ENCODE peak calls at places on chromosome 18, in four cellular contexts. G is GM12865, M is breast epithelium, N is astrocyte of the spinal cord. O is an unnamed sample.

GRCh38 chr18:48987821-48988220 is 37.1 kb upstream of the SMAD7 start:
- DNase-seq in M (no peak), G (no peak), N (no peak), O (no peak)

GRCh38 chr18:23881778-23882177 is 132.8 kb upstream of the TTC39C start:
- DNase-seq in N (no peak), M (no peak), G (no peak), O (no peak)

GRCh38 chr18:35597758-35598157 is 16.2 kb downstream of the GALNT1 start:
- DNase-seq in G (no peak), N (no peak), M (no peak), O (no peak)

GRCh38 chr18:26574958-26575864 is 26.9 kb upstream of the KCTD1 start:
- DNase-seq in M (peak), G (peak), N (peak), O (peak)

GRCh38 chr18:69617888-69618287 is 217.2 kb downstream of the DOK6 start:
- DNase-seq in G (no peak), M (no peak), N (peak), O (no peak)

GRCh38 chr18:11149441-11150270 is at the start of gene PIEZO2:
- DNase-seq in G (peak), N (peak), M (no peak), O (no peak)

GRCh38 chr18:37574113-37574512 is 8.5 kb upstream of the CELF4 start:
- DNase-seq in G (no peak), M (no peak), N (no peak), O (peak)

GRCh38 chr18:62037989-62038778 is 145.4 kb upstream of the RNF152 start:
- DNase-seq in M (no peak), G (no peak), N (peak), O (no peak)

GRCh38 chr18:79964330-79965118 is at the start of gene HSBP1L1:
- DNase-seq in M (peak), G (peak), N (no peak), O (peak)

GRCh38 chr18:25350561-25351201 is 1.3 kb downstream of the ZNF521 start:
- DNase-seq in G (peak), N (peak), M (peak), O (no peak)

GRCh38 chr18:32707153-32707552 is 65.7 kb downstream of the KLHL14 start:
- DNase-seq in M (no peak), N (no peak), G (no peak), O (no peak)

GRCh38 chr18:59823611-59824195 is 76.1 kb upstream of the PMAIP1 start:
- DNase-seq in M (peak), N (peak), G (peak), O (peak)

GRCh38 chr18:26436176-26437031 is 111.9 kb downstream of the KCTD1 start:
- DNase-seq in N (peak), M (no peak), G (no peak), O (peak)

GRCh38 chr18:48541026-48541746 is 2.4 kb downstream of the CTIF start:
- DNase-seq in G (peak), M (peak), N (peak), O (peak)

GRCh38 chr18:67211646-67212045 is 304.9 kb downstream of the DSEL start:
- DNase-seq in M (no peak), G (no peak), N (no peak), O (no peak)

GRCh38 chr18:31634331-31634713 is 42.6 kb downstream of the TTR start:
- DNase-seq in M (no peak), G (peak), N (no peak), O (no peak)

GRCh38 chr18:36217348-36217747 is 30.1 kb downstream of the MOCOS start:
- DNase-seq in M (no peak), N (no peak), G (no peak), O (no peak)

GRCh38 chr18:76678248-76678647 is 144.1 kb upstream of the ZNF236 start:
- DNase-seq in M (no peak), N (no peak), G (no peak), O (no peak)

GRCh38 chr18:21762181-21762772 is 21.7 kb downstream of the MIB1 start:
- DNase-seq in M (no peak), G (no peak), N (no peak), O (no peak)

GRCh38 chr18:21915546-21915945 is 175.0 kb downstream of the MIB1 start:
- DNase-seq in G (no peak), M (no peak), N (no peak), O (no peak)

GRCh38 chr18:59870623-59871130 is 29.1 kb upstream of the PMAIP1 start:
- DNase-seq in N (peak), G (no peak), M (no peak), O (no peak)

GRCh38 chr18:37481491-37481890 is 84.1 kb downstream of the CELF4 start:
- DNase-seq in N (no peak), G (no peak), M (no peak), O (peak)

GRCh38 chr18:28834889-28835288 is 658.0 kb upstream of the CDH2 start:
- DNase-seq in G (no peak), N (peak), M (no peak), O (peak)

GRCh38 chr18:26524952-26525351 is 23.4 kb downstream of the KCTD1 start:
- DNase-seq in G (peak), N (no peak), M (no peak), O (no peak)

GRCh38 chr18:7871560-7872456 is 304.7 kb downstream of the PTPRM start:
- DNase-seq in N (no peak), M (no peak), G (no peak), O (peak)

GRCh38 chr18:7870855-7871254 is 303.7 kb downstream of the PTPRM start:
- DNase-seq in G (no peak), M (no peak), N (peak), O (peak)

GRCh38 chr18:7876354-7876753 is 309.2 kb downstream of the PTPRM start:
- DNase-seq in M (no peak), N (no peak), G (no peak), O (no peak)

GRCh38 chr18:7873316-7873715 is 306.2 kb downstream of the PTPRM start:
- DNase-seq in G (no peak), M (no peak), N (no peak), O (no peak)

GRCh38 chr18:7872569-7872968 is 305.5 kb downstream of the PTPRM start:
- DNase-seq in M (no peak), G (no peak), N (peak), O (peak)
- TF ChIP-seq CTCF in M (no peak), G (no peak), N (peak), O (peak)

GRCh38 chr18:476368-476767 is 24.1 kb downstream of the COLEC12 start:
- DNase-seq in M (no peak), G (no peak), N (no peak), O (no peak)
- TF ChIP-seq CTCF in M (no peak), G (no peak), N (peak), O (no peak)

GRCh38 chr18:44096016-44096415 is 584.7 kb upstream of the SETBP1 start:
- DNase-seq in G (no peak), N (no peak), M (no peak), O (no peak)

GRCh38 chr18:44093253-44093652 is 587.4 kb upstream of the SETBP1 start:
- DNase-seq in M (no peak), G (no peak), N (peak), O (no peak)

DNA sequence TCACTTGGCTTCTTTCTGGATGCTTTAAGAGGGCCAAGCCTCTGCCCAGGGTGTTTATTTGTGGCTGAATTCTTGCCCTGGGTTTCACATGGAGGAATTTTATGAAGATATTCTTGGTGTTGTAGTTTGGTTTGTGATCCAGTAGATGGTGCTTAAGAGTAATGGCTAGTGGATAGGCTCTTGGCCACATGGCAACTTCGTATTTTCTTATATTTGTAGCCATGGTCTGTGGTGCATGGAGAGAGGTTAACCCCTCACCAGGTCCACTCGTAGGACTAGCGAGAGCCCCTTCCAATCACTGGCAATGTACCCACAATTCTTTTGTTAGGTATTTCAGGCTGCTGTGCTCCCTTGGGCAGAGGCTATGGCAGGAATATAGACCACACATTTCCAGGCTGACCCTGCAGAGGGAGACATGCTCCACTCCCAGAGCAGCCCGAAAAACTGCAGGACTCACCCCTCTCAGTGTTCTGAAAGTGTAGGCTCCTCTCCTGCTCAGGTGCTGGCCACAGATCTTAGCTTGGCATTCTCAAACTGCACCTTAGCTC is 582.1 kb upstream of the SETBP1 start:
- DNase-seq in M (no peak), G (peak), N (peak), O (peak)
- TF ChIP-seq CTCF in M (no peak), G (peak), N (peak), O (peak)

DNA sequence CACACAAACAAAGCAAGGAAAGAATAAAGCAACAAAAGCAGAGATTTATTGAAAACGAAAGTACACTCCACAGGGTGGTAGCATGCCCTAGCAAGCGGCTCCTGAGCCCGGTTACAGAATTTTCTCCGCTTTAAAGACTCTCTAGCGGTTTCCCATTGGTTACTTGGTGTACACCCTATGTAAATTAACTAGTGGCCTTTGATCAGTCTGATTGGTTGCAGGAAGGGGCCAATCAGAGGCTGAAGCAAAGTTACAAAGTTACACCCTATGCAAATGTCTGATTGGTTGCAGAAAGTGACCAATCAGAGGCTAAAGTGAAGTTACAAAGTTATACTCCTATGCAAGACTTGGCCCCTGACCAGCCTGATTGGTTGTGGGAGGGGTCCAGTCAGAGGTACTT is 242.9 kb downstream of the LDLRAD4 start:
- DNase-seq in M (no peak), N (no peak), G (no peak), O (peak)
- TF ChIP-seq CTCF in M (no peak), N (no peak), G (no peak), O (no peak)

GRCh38 chr18:55523001-55523400 is 65.0 kb downstream of the TCF4 start:
- DNase-seq in N (no peak), G (no peak), M (no peak), O (no peak)

GRCh38 chr18:55515946-55516710 is 71.9 kb downstream of the TCF4 start:
- DNase-seq in N (peak), G (no peak), M (no peak), O (no peak)

GRCh38 chr18:55517055-55517454 is 70.9 kb downstream of the TCF4 start:
- DNase-seq in G (no peak), M (no peak), N (no peak), O (no peak)

GRCh38 chr18:55524353-55525123 is 63.5 kb downstream of the TCF4 start:
- DNase-seq in M (no peak), G (no peak), N (no peak), O (no peak)

GRCh38 chr18:55522011-55522410 is 66.0 kb downstream of the TCF4 start:
- DNase-seq in M (no peak), N (no peak), G (peak), O (peak)
- TF ChIP-seq CTCF in M (no peak), N (peak), G (peak), O (no peak)

GRCh38 chr18:5720132-5720531 is 175.2 kb downstream of the TMEM200C start:
- DNase-seq in M (no peak), N (no peak), G (no peak), O (no peak)

GRCh38 chr18:5717241-5717640 is 173.4 kb upstream of the EPB41L3 start:
- DNase-seq in G (no peak), M (no peak), N (no peak), O (no peak)

DNA sequence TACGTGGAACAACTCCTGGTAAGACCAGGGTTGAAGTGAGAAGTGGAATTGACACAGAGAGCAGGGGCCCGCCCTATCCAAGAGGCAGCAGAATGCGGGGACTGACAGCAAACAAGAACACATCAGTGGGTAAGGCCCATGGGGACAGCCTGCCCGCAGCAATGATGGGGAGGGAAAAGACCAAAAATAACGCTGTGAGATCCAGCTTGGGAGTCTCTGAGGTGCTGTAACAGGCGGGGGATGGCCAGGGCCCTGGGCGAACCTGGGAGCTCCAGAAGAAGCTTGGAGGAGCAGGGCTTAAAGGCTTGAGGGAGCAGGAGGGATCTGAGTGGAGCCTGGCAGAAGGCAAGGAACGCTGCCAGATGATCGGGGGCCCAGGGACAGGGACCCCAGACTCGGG is 173.4 kb downstream of the TMEM200C start:
- DNase-seq in N (no peak), M (no peak), G (no peak), O (no peak)
- TF ChIP-seq CTCF in N (no peak), M (no peak), G (no peak), O (no peak)

GRCh38 chr18:7721532-7721931 is 154.4 kb downstream of the PTPRM start:
- DNase-seq in G (no peak), M (no peak), N (no peak), O (no peak)

GRCh38 chr18:7723558-7723957 is 156.4 kb downstream of the PTPRM start:
- DNase-seq in N (no peak), G (no peak), M (no peak), O (no peak)

GRCh38 chr18:7720395-7720794 is 153.3 kb downstream of the PTPRM start:
- DNase-seq in G (no peak), N (no peak), M (no peak), O (no peak)

GRCh38 chr18:7725473-7725872 is 158.4 kb downstream of the PTPRM start:
- DNase-seq in M (no peak), N (no peak), G (no peak), O (no peak)

GRCh38 chr18:7722955-7723354 is 155.8 kb downstream of the PTPRM start:
- DNase-seq in G (no peak), N (no peak), M (no peak), O (no peak)
- TF ChIP-seq CTCF in G (no peak), N (no peak), M (no peak), O (no peak)

GRCh38 chr18:7566244-7566586 is 901 bp upstream of the PTPRM start:
- DNase-seq in M (no peak), G (no peak), N (peak), O (no peak)

GRCh38 chr18:7566587-7567486 is at the start of gene PTPRM:
- DNase-seq in N (peak), M (peak), G (peak), O (peak)

GRCh38 chr18:7565677-7566076 is 1.4 kb upstream of the PTPRM start:
- DNase-seq in G (no peak), M (no peak), N (no peak), O (no peak)

GRCh38 chr18:7567487-7568425 is 640 bp downstream of the PTPRM start:
- DNase-seq in N (peak), M (peak), G (no peak), O (peak)

DNA sequence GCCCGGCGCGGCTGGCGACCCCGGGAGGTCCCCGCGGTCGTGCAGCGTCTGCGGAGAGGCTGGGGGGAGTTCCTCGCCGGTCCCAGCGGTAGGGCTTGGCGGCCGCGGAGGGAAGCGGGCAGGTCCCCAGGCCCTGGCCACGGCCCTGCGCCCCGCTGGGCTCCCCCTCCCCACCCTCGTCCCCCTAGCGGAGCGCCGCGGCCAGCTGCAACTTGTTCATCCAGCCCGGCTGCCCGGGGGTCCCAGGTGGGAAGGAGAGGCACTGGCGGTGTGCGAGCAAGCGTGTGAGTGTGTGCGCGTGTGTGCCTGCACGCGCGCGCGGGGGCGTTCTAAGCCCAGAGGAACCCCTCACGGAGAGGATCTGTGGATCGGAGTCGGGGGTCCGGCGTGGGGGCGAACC is 1.3 kb downstream of the PTPRM start:
- DNase-seq in G (no peak), N (peak), M (no peak), O (peak)
- TF ChIP-seq CTCF in G (no peak), N (peak), M (no peak), O (no peak)

GRCh38 chr18:8876887-8877286 is 171.5 kb downstream of the MTCL1 start:
- DNase-seq in M (no peak), N (no peak), G (no peak), O (peak)

GRCh38 chr18:8883409-8883668 is 178.0 kb downstream of the MTCL1 start:
- DNase-seq in M (no peak), G (no peak), N (no peak), O (no peak)

GRCh38 chr18:8881103-8881502 is 175.7 kb downstream of the MTCL1 start:
- DNase-seq in M (no peak), G (no peak), N (no peak), O (no peak)

GRCh38 chr18:8882632-8883408 is 177.5 kb downstream of the MTCL1 start:
- DNase-seq in M (no peak), N (no peak), G (no peak), O (peak)
- TF ChIP-seq CTCF in M (no peak), N (peak), G (no peak), O (peak)

DNA sequence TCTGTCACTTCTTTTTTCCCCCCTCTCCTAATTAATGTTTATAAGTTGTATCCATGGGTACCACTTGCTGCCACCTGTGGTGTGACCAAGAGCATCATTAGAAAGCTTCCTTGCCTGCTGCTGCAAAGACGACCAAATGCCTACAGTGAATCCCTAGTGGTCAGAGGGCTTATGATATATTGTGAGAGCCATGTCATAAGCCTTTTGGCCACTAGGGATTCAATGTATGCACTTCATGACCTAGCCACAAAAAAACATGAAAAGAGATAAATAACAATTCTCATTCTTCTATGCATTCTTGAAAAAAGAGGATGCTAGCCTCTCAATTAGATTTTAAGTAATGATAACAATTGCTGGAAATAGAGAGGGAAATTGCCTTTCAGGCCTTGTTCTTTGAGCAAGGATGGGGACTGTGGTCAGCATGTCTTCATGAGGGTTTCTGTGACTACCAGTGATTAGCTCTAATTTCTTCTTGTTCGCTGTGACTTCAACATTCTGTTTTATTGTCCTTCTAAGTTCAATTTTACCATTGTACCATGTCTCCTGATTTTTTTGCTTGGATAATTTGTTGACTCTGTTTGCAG is 435.3 kb downstream of the TGIF1 start:
- DNase-seq in G (peak), N (no peak), M (no peak), O (peak)
- TF ChIP-seq CTCF in G (peak), N (peak), M (no peak), O (peak)